ENCODE peak calls at places on chromosome 16, in seven cellular contexts. T is effector memory CD4-positive, alpha-beta T cell; J is aorta; G is DND-41; L is A549; C is body of pancreas; F is gastrocnemius medialis. Z is an unnamed sample. For H3K4me1 and H3K9me3, the result is how much of the 10 kb centered on the place peaks cover.

GRCh38 chr16:22188267-22188594 is 17.8 kb upstream of the EEF2K start:
- DNase-seq in T (no peak), J (no peak), G (no peak), L (no peak), C (no peak), F (no peak), Z (no peak)

GRCh38 chr16:22162658-22163009 is 328 bp downstream of the SDR42E2 start:
- DNase-seq in T (no peak), J (no peak), G (no peak), L (no peak), C (no peak), F (no peak), Z (no peak)

GRCh38 chr16:51666074-51666473 is 515.0 kb upstream of the SALL1 start:
- DNase-seq in T (no peak), J (no peak), G (no peak), L (no peak), C (no peak), F (no peak), Z (no peak)

GRCh38 chr16:13316008-13316407 is 414.6 kb downstream of the SHISA9 start:
- DNase-seq in T (no peak), J (no peak), G (no peak), L (no peak), C (no peak), F (no peak), Z (no peak)

GRCh38 chr16:75326333-75326732 is 74.9 kb upstream of the BCAR1 start:
- DNase-seq in T (no peak), J (no peak), G (no peak), L (no peak), C (no peak), F (no peak), Z (no peak)

GRCh38 chr16:22001591-22001990 is 675 bp upstream of the PDZD9 start:
- DNase-seq in T (no peak), J (no peak), G (no peak), L (no peak), C (no peak), F (no peak), Z (no peak)

GRCh38 chr16:50497592-50497991 is 50.6 kb upstream of the NKD1 start:
- DNase-seq in T (no peak), J (peak), G (no peak), L (no peak), C (no peak), F (no peak), Z (no peak)

GRCh38 chr16:10941127-10941933 is 938 bp downstream of the DEXI start:
- DNase-seq in T (no peak), J (no peak), G (peak), L (no peak), C (no peak), F (no peak), Z (no peak)

GRCh38 chr16:4884972-4885874 is 37.9 kb downstream of the UBN1 start:
- DNase-seq in T (no peak), J (peak), G (no peak), L (no peak), C (no peak), F (no peak), Z (no peak)

GRCh38 chr16:27722892-27723450 is 173.0 kb downstream of the KATNIP start:
- DNase-seq in T (no peak), J (no peak), G (no peak), L (no peak), C (no peak), F (no peak), Z (no peak)

GRCh38 chr16:50861451-50861850 is 119.6 kb downstream of the CYLD start:
- DNase-seq in T (no peak), J (no peak), G (no peak), L (no peak), C (no peak), F (no peak), Z (no peak)

GRCh38 chr16:74601131-74601871 is 5.6 kb downstream of the GLG1 start:
- DNase-seq in T (peak), J (no peak), G (peak), L (no peak), C (no peak), F (no peak), Z (no peak)

GRCh38 chr16:26019406-26019805 is 327.6 kb downstream of the HS3ST4 start:
- DNase-seq in T (no peak), J (no peak), G (no peak), L (no peak), C (no peak), F (no peak), Z (no peak)

GRCh38 chr16:703406-703805 is 2.2 kb downstream of the FBXL16 start:
- DNase-seq in T (no peak), J (no peak), G (no peak), L (no peak), C (no peak), F (no peak), Z (no peak)

GRCh38 chr16:22641030-22641671 is 130.5 kb downstream of the NPIPB5 start:
- DNase-seq in T (no peak), J (no peak), G (peak), L (peak), C (no peak), F (no peak), Z (peak)

GRCh38 chr16:4529085-4530060 is 9.2 kb downstream of the CDIP1 start:
- DNase-seq in T (no peak), J (no peak), G (no peak), L (no peak), C (peak), F (no peak), Z (peak)

DNA sequence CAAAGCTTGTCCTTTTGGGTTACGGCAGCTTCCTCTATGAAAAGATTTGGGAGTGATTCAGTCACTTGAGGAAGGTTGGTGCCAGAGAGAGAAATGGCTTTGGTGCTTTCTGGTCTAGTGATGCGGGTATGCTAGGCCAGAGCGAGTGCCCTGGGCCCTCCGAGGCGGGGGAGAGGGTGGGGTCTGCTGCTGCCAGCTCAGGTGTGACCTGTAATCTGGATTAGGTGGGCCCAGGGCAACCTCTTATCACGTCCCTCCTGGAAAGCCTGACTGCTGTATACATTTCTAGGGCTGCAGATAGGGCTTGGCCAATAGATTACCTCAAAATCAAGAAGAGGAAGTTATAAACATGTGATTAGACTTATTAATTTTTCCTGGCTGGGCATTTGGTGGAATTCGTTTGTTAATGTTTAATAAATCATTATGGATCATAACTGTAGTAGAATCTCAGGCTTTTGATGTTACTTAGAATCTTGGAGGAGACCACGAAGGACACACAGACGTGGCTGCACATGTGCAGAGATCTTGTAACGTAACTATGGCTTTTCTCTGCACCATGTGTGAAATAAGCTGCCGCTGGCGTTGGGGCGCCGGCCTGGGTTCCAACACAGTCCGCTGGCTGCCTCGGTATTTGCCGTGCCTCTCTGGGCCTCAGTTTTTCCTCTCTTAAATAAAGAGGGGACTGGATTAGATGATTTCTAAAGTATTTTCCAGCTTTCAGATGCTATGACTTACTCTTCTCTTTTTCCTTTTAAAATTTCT is 1.2 kb downstream of the IRF8 start:
- DNase-seq in T (no peak), J (no peak), G (no peak), L (no peak), C (no peak), F (no peak), Z (no peak)
- H3K4me3 ChIP-seq in T (no peak), J (no peak), G (no peak), L (no peak), C (no peak), F (peak), Z (no peak)

DNA sequence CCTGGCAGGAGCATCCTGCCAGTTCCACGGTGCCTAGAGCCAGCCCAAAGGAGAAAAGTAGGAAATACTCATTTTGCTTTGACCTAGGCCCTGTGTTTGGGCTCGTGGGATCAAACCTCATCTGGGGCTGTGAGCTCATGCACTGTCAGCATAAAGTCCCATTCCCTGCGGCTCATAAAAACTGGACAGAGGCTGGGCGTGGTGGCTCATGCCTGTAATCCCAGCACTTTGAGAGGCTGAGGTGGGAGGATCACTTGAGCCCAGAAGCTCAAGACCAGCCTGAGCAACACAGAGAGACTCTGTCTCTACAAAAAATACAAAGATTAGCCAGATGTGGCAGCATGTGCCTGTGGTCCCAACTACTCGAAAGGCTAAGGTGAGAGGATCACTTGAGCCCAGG is 17.9 kb downstream of the ATP6V0D1 start:
- DNase-seq in T (no peak), J (no peak), G (no peak), L (no peak), C (no peak), F (no peak), Z (no peak)
- H3K4me1 ChIP-seq in T (under half), J (under half), G (under half), L (under half), C (half or more), F (half or more), Z (under half)

DNA sequence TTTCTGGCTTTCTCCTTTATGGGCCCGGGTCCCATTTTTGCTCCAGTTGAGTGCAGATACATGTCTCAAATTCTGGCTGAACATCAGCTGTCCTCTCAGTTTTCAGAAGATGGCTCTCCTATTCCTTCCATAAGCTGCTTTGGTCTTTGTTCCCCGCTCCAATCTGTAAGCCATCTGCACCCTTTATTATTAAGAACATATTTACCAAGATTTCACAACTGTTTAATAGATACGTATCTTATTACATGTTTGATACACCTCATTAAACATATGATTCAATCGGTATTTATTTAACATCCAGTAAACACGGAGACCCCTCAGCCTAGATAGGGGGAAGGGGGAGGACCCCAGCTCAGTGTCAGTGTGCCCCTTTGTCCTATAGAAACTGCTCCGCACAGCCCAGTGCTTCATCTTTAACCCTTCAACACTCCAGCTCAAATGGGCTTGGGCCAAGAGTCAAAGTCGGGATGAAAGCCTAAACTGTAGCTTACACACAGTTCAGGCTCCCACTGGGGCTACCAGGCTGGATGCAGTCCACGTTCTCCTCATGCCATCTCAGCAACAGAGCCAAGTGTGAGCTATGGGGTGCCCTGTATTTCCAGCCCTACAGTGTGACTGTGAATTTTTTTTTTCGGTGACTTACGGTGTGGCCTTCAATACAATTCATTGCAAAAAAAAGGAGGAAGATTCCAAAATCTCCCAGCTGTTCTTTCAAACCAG is 166.0 kb upstream of the ZFHX3 start:
- DNase-seq in T (no peak), J (no peak), G (no peak), L (no peak), C (no peak), F (no peak), Z (no peak)
- H3K9me3 ChIP-seq in T (under half), J (under half), G (under half), L (under half), C (under half), F (under half), Z (under half)

GRCh38 chr16:81237282-81237681 is 1.2 kb upstream of the BCO1 start:
- DNase-seq in T (no peak), J (no peak), G (no peak), L (no peak), C (peak), F (peak), Z (no peak)

GRCh38 chr16:81241706-81242105 is 3.2 kb downstream of the BCO1 start:
- DNase-seq in T (no peak), J (no peak), G (no peak), L (no peak), C (no peak), F (no peak), Z (no peak)

GRCh38 chr16:81239722-81240121 is 1.2 kb downstream of the BCO1 start:
- DNase-seq in T (no peak), J (no peak), G (no peak), L (no peak), C (no peak), F (no peak), Z (no peak)

GRCh38 chr16:81237942-81238295 is 570 bp upstream of the BCO1 start:
- DNase-seq in T (no peak), J (no peak), G (no peak), L (no peak), C (no peak), F (no peak), Z (no peak)

GRCh38 chr16:81238296-81239011 is at the start of gene BCO1:
- DNase-seq in T (no peak), J (no peak), G (no peak), L (peak), C (peak), F (no peak), Z (no peak)
- H3K4me3 ChIP-seq in T (no peak), J (peak), G (no peak), L (peak), C (no peak), F (peak), Z (no peak)

DNA sequence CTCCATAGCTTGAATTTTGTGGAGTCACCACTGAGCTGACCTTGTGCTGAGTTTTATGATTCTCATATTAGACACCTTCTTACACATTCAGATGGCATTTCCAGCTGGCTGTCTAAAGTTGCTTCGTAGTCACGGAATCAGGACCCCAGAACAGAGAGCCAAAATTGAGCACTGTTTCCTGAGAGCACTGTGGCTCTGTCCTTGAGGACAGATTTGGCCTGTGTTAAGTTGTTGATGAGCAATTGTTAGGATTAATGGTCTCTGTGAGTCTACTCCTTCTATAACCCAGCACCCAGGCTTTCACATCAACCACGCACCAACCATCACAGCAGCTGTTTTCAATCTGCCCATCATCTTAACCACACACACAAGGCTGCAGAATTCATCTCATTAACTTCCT is 277.5 kb upstream of the HSBP1 start:
- DNase-seq in T (no peak), J (no peak), G (no peak), L (no peak), C (no peak), F (no peak), Z (no peak)
- H3K4me1 ChIP-seq in T (under half), J (under half), G (under half), L (under half), C (under half), F (under half), Z (under half)

GRCh38 chr16:68553186-68553585 is 14.1 kb downstream of the ZFP90 start:
- DNase-seq in T (no peak), J (no peak), G (no peak), L (no peak), C (no peak), F (no peak), Z (no peak)
- H3K9me3 ChIP-seq in T (half or more), J (under half), G (under half), L (half or more), C (under half), F (under half), Z (under half)

GRCh38 chr16:2967211-2967631 is 1.9 kb upstream of the PAQR4 start:
- DNase-seq in T (no peak), J (no peak), G (no peak), L (no peak), C (no peak), F (no peak), Z (no peak)
- H3K4me3 ChIP-seq in T (no peak), J (no peak), G (no peak), L (no peak), C (no peak), F (peak), Z (no peak)

Z was measured in MM.1S.